ENCODE peak calls at places on chromosome 21, in six cellular contexts. J is fibroblast of lung; T is NCI-H510A; C is stimulated activated naive CD8-positive, alpha-beta T cell treated with anti-CD3 and anti-CD28 coated beads, Interleukin-15, Interleukin-2, amounts not matched to agents 100 U/mL and 50 U/mL, for 24 hours; Y is osteocyte; E is choroid plexus epithelial cell. V is an unnamed sample.

GRCh38 chr21:45367402-45368351 is 37.3 kb upstream of the COL18A1 start:
- DNase-seq in J (no peak), T (no peak), C (no peak), Y (no peak), E (no peak), V (no peak)

GRCh38 chr21:22145555-22145954 is 1147.3 kb downstream of the NCAM2 start:
- DNase-seq in J (no peak), T (no peak), C (no peak), Y (no peak), E (no peak), V (no peak)

GRCh38 chr21:31337991-31338891 is 5.8 kb downstream of the TIAM1 start:
- DNase-seq in J (no peak), T (no peak), C (no peak), Y (no peak), E (no peak), V (no peak)

GRCh38 chr21:33036430-33037162 is 10.9 kb downstream of the OLIG2 start:
- DNase-seq in J (peak), T (no peak), C (peak), Y (no peak), E (peak), V (peak)

GRCh38 chr21:34911360-34911759 is 137.7 kb downstream of the RUNX1 start:
- DNase-seq in J (no peak), T (no peak), C (no peak), Y (no peak), E (no peak), V (no peak)

GRCh38 chr21:36164427-36164784 is 7.8 kb downstream of the DOP1B start:
- DNase-seq in J (no peak), T (no peak), C (no peak), Y (no peak), E (peak), V (no peak)

GRCh38 chr21:46126321-46127238 is 28.7 kb downstream of the COL6A2 start:
- DNase-seq in J (no peak), T (no peak), C (no peak), Y (peak), E (no peak), V (no peak)

GRCh38 chr21:42160111-42160949 is 58.6 kb upstream of the ABCG1 start:
- DNase-seq in J (no peak), T (no peak), C (no peak), Y (peak), E (no peak), V (no peak)

GRCh38 chr21:10425856-10426255 is 95.5 kb upstream of the TPTE start:
- DNase-seq in J (no peak), T (no peak), C (no peak), Y (no peak), E (no peak), V (no peak)

GRCh38 chr21:39527664-39528381 is 76.1 kb downstream of the SH3BGR start:
- DNase-seq in J (no peak), T (no peak), C (no peak), Y (no peak), E (no peak), V (no peak)

GRCh38 chr21:27562303-27562702 is 595.4 kb upstream of the ADAMTS5 start:
- DNase-seq in J (no peak), T (no peak), C (no peak), Y (no peak), E (no peak), V (no peak)

GRCh38 chr21:38561613-38562012 is 63.3 kb upstream of the ERG start:
- DNase-seq in J (no peak), T (no peak), C (no peak), Y (no peak), E (no peak), V (no peak)

V was measured in HCEC 1CT.